ENCODE peak calls at places on chromosomes 7 and 10, in ten cellular contexts. G is IMR-90, Q is testis, O is GM10248, T is epithelial cell of proximal tubule, C is GM13977, B is HFFc6, F is GM06990, K is adrenal gland, W is heart left ventricle. A is an unnamed sample.

GRCh38 chr7:36916116-36916515 is 191.8 kb upstream of the AOAH start:
- DNase-seq in G (no peak), Q (no peak), O (no peak), T (no peak), C (no peak), B (no peak), F (no peak), K (no peak), W (no peak), A (no peak)

GRCh38 chr7:135193615-135194081 is 17.7 kb downstream of the WDR91 start:
- DNase-seq in G (peak), Q (peak), O (no peak), T (no peak), C (no peak), B (peak), F (no peak), K (peak), W (peak), A (no peak)

GRCh38 chr10:66656499-66656898 is 269.3 kb upstream of the LRRTM3 start:
- DNase-seq in G (no peak), Q (no peak), O (no peak), T (no peak), C (no peak), B (no peak), F (no peak), K (no peak), W (no peak), A (no peak)

GRCh38 chr10:44424953-44425352 is 40.1 kb upstream of the CXCL12 start:
- DNase-seq in G (no peak), Q (no peak), O (no peak), T (no peak), C (no peak), B (no peak), F (no peak), K (no peak), W (no peak), A (no peak)

GRCh38 chr10:131921191-131921590 is 20.4 kb downstream of the PPP2R2D start:
- DNase-seq in G (no peak), Q (no peak), O (peak), T (no peak), C (peak), B (no peak), F (peak), K (no peak), W (no peak), A (peak)

GRCh38 chr7:102914585-102914984 is 1.8 kb downstream of the LRRC17 start:
- DNase-seq in G (peak), Q (peak), O (no peak), T (no peak), C (no peak), B (peak), F (no peak), K (no peak), W (peak), A (no peak)

GRCh38 chr7:39493929-39494328 is 72.3 kb upstream of the YAE1 start:
- DNase-seq in G (no peak), Q (no peak), O (no peak), T (no peak), C (no peak), B (no peak), F (no peak), K (no peak), W (no peak), A (no peak)

GRCh38 chr10:46069771-46070463 is 23.8 kb upstream of the MSMB start:
- DNase-seq in G (peak), Q (no peak), O (no peak), T (no peak), C (no peak), B (no peak), F (no peak), K (no peak), W (no peak), A (no peak)

GRCh38 chr10:89086801-89087513 is 96.4 kb downstream of the FAS start:
- DNase-seq in G (peak), Q (peak), O (no peak), T (no peak), C (no peak), B (peak), F (no peak), K (peak), W (peak), A (peak)

GRCh38 chr10:131117011-131117410 is 194.5 kb downstream of the TCERG1L start:
- DNase-seq in G (no peak), Q (no peak), O (no peak), T (no peak), C (no peak), B (no peak), F (no peak), K (no peak), W (no peak), A (no peak)

GRCh38 chr7:104902183-104902582 is 111.8 kb upstream of the KMT2E start:
- DNase-seq in G (no peak), Q (no peak), O (no peak), T (no peak), C (no peak), B (no peak), F (no peak), K (no peak), W (no peak), A (no peak)

GRCh38 chr10:122363311-122363710 is 11.2 kb upstream of the PLEKHA1 start:
- DNase-seq in G (no peak), Q (no peak), O (no peak), T (no peak), C (no peak), B (no peak), F (no peak), K (no peak), W (peak), A (no peak)

GRCh38 chr10:110337906-110338305 is 33.2 kb upstream of the SMNDC1 start:
- DNase-seq in G (peak), Q (no peak), O (no peak), T (no peak), C (no peak), B (peak), F (no peak), K (peak), W (no peak), A (no peak)

GRCh38 chr7:148492157-148492860 is 98.3 kb upstream of the C7orf33 start:
- DNase-seq in G (no peak), Q (no peak), O (no peak), T (no peak), C (no peak), B (no peak), F (no peak), K (no peak), W (no peak), A (no peak)

GRCh38 chr7:129499915-129500463 is 2.3 kb upstream of the SMKR1 start:
- DNase-seq in G (no peak), Q (no peak), O (no peak), T (no peak), C (peak), B (no peak), F (peak), K (no peak), W (no peak), A (no peak)

GRCh38 chr10:116038259-116038658 is 234.7 kb downstream of the GFRA1 start:
- DNase-seq in G (peak), Q (no peak), O (no peak), T (peak), C (no peak), B (peak), F (no peak), K (peak), W (no peak), A (no peak)

GRCh38 chr10:125698599-125698998 is 15.6 kb upstream of the TEX36 start:
- DNase-seq in G (no peak), Q (peak), O (no peak), T (no peak), C (no peak), B (no peak), F (no peak), K (no peak), W (no peak), A (no peak)

GRCh38 chr10:69180525-69181204 is 631 bp downstream of the SUPV3L1 start:
- DNase-seq in G (peak), Q (peak), O (no peak), T (no peak), C (no peak), B (peak), F (no peak), K (no peak), W (no peak), A (peak)

GRCh38 chr10:98373260-98373659 is 41.7 kb downstream of the PYROXD2 start:
- DNase-seq in G (no peak), Q (no peak), O (no peak), T (no peak), C (no peak), B (no peak), F (no peak), K (no peak), W (no peak), A (no peak)

GRCh38 chr10:63169063-63169462 is 35.9 kb downstream of the NRBF2 start:
- DNase-seq in G (no peak), Q (no peak), O (no peak), T (no peak), C (no peak), B (no peak), F (no peak), K (no peak), W (no peak), A (no peak)

DNA sequence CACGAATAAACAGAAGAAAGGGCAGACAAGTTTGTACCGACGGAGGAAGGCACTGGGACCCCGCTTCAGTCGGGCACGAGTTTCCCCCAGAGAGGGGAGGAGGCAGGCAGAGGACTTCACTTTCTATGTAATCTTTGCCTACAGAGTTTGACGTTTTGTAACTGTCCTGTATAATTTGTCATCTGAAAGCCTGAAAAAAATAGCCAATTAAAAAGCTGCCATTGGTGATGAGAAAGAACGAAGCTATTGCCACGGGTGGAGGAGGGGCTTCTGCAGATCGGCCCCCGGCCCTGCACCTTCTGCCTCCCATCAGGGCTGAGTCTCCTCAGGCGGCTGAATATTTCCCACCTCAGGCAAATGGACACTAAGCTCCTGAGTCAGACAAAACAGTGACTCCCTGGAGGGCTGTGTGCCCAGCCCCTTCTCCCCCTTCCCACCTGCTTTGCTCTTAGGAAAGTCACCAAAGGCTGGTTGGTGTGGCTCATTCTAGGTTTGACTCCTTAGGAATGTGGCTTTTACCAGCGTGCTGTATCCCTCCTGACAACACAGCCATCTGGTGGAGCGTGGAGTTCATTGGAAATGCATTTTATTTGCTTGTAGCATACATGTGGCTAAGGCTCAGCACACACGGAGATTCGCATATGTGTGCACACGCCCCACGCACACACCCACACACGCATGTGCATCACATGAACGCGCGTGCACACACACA is 117.4 kb downstream of the VIPR2 start:
- DNase-seq in G (no peak), Q (peak), O (no peak), T (no peak), C (no peak), B (no peak), F (no peak), K (peak), W (peak), A (no peak)
- TF ChIP-seq CTCF in G (no peak), Q (no peak), O (no peak), T (no peak), C (no peak), B (no peak), F (no peak), K (no peak), W (no peak), A (no peak)

GRCh38 chr10:99916776-99917175 is 93.0 kb downstream of the DNMBP start:
- DNase-seq in G (no peak), Q (no peak), O (no peak), T (no peak), C (no peak), B (no peak), F (no peak), K (no peak), W (no peak), A (no peak)

GRCh38 chr10:99915414-99915813 is 94.3 kb downstream of the DNMBP start:
- DNase-seq in G (no peak), Q (no peak), O (no peak), T (no peak), C (no peak), B (no peak), F (no peak), K (no peak), W (no peak), A (no peak)

GRCh38 chr10:99914236-99914635 is 95.5 kb downstream of the DNMBP start:
- DNase-seq in G (no peak), Q (no peak), O (no peak), T (no peak), C (no peak), B (no peak), F (no peak), K (no peak), W (no peak), A (no peak)

GRCh38 chr10:99912057-99912456 is 97.7 kb downstream of the DNMBP start:
- DNase-seq in G (no peak), Q (no peak), O (no peak), T (no peak), C (no peak), B (no peak), F (no peak), K (no peak), W (no peak), A (no peak)

DNA sequence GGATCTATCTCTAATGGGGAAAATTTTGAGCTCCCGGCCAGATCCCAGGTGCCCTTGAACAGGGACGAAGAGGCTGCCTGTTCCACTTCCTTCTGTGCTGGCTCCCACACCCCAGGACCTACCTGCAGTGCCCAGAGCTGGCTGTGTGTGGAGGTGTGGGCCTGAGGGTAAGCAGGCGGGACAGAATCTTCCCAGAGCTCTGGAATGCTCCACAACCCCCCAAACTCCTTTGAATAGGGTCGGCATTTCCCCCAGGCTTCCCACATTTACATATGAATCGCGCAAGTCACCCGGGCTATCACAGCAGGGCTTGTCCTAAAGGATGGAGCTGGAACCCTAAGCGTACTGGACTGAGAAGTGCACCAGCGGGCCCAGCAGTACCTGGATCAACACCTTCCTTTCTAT is 95.9 kb downstream of the DNMBP start:
- DNase-seq in G (no peak), Q (no peak), O (no peak), T (no peak), C (no peak), B (no peak), F (no peak), K (no peak), W (no peak), A (peak)
- TF ChIP-seq CTCF in G (no peak), Q (no peak), O (no peak), T (peak), C (no peak), B (no peak), F (no peak), K (no peak), W (no peak), A (no peak)

GRCh38 chr7:38448842-38449241 is 175.4 kb upstream of the TARP start:
- DNase-seq in G (peak), Q (no peak), O (no peak), T (no peak), C (no peak), B (peak), F (no peak), K (no peak), W (no peak), A (no peak)

GRCh38 chr7:38453187-38453586 is 178.0 kb downstream of the AMPH start:
- DNase-seq in G (peak), Q (no peak), O (no peak), T (no peak), C (no peak), B (no peak), F (no peak), K (no peak), W (no peak), A (no peak)

GRCh38 chr7:38453826-38454225 is 177.3 kb downstream of the AMPH start:
- DNase-seq in G (no peak), Q (no peak), O (no peak), T (no peak), C (no peak), B (no peak), F (no peak), K (no peak), W (no peak), A (no peak)

GRCh38 chr7:38452615-38453014 is 178.6 kb downstream of the AMPH start:
- DNase-seq in G (peak), Q (no peak), O (no peak), T (no peak), C (no peak), B (peak), F (no peak), K (no peak), W (no peak), A (no peak)

DNA sequence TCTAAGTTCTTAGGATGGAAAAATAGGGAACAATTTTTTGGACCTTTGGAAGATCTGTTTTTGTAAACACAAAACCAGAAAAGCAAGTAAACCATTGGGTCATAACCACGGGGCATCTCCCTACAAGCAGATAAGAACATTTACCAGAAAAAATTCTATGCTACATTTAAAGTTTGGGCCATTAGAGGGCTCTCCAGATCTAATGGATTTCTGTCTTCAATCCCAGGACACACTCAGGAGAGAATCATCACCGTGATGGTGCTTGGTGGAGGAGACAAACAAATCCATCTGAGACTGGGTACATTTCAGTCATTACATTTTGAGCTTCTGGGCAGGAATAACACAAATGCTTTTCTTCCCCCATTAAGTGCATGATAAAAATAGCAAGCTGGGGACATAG is 178.4 kb upstream of the TARP start:
- DNase-seq in G (peak), Q (no peak), O (no peak), T (peak), C (peak), B (peak), F (no peak), K (no peak), W (no peak), A (no peak)
- TF ChIP-seq CTCF in G (peak), Q (no peak), O (peak), T (peak), C (peak), B (peak), F (no peak), K (no peak), W (peak), A (no peak)

GRCh38 chr10:184911-185310 is 49.7 kb downstream of the ZMYND11 start:
- DNase-seq in G (peak), Q (no peak), O (no peak), T (peak), C (no peak), B (peak), F (no peak), K (no peak), W (no peak), A (no peak)

GRCh38 chr10:178723-179122 is 43.5 kb downstream of the ZMYND11 start:
- DNase-seq in G (peak), Q (no peak), O (no peak), T (no peak), C (no peak), B (no peak), F (no peak), K (no peak), W (no peak), A (no peak)

GRCh38 chr10:184174-184573 is 48.9 kb downstream of the ZMYND11 start:
- DNase-seq in G (no peak), Q (no peak), O (no peak), T (no peak), C (no peak), B (no peak), F (no peak), K (no peak), W (no peak), A (no peak)

GRCh38 chr10:186911-187310 is 51.7 kb downstream of the ZMYND11 start:
- DNase-seq in G (no peak), Q (no peak), O (no peak), T (no peak), C (no peak), B (no peak), F (no peak), K (no peak), W (no peak), A (no peak)

DNA sequence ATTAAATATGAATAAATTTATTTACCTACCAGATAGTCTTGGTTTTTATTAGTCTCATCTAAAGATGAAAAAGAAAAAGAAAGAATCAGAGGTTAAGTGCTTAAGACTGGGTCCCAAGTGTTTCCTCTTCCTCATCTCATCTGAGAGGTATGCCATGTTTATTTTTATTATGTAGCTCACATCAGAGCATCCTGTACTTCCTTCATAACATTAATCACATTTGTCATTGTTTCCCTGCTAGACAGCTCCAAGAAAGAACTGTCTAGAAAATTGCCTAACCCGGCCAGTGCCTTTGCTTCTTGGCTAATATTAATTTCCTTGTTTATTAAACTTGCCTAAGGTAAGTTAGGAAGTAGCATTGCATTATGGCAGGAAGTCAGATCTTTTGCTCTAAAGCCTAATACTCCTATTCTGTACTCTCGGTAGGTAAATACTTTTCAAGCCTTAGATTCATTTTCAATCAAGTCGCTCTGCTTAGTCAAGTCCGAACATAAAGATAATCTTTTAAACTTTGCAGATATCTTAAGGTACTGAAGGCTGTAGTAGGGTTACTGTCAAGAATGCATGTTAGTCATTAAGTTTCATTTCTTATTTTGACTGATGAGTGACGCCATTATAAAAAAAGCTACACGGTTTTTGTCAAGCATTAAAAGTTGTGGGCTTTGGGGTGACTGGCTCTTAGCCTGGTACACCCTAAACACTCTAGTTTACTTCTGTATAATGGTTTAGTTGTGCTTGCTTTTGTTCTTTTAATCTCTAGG is 47.4 kb downstream of the ZMYND11 start:
- DNase-seq in G (peak), Q (no peak), O (peak), T (no peak), C (peak), B (peak), F (peak), K (no peak), W (no peak), A (no peak)
- TF ChIP-seq CTCF in G (no peak), Q (no peak), O (no peak), T (no peak), C (no peak), B (no peak), F (no peak), K (no peak), W (no peak), A (no peak)

A was measured in glutamatergic neuron.